ENCODE peak calls at places on chromosomes 13 and 19, in five cellular contexts. One of them, this sample, is unnamed.

GRCh38 chr13:96053003-96053703 is at the start of gene UGGT2:
- DNase-seq in K562: peak
- DNase-seq in NB4: peak
- DNase-seq in PC-3: peak
- DNase-seq in fibroblast of lung: peak
- DNase-seq in this sample: peak

GRCh38 chr13:111184685-111185401 is 69.7 kb downstream of the ARHGEF7 start:
- DNase-seq in fibroblast of lung: no peak
- DNase-seq in K562: no peak
- DNase-seq in PC-3: no peak
- DNase-seq in NB4: peak
- DNase-seq in this sample: no peak

GRCh38 chr13:97011446-97012131 is 17.3 kb upstream of the OXGR1 start:
- DNase-seq in NB4: no peak
- DNase-seq in K562: no peak
- DNase-seq in PC-3: no peak
- DNase-seq in fibroblast of lung: no peak
- DNase-seq in this sample: no peak

GRCh38 chr19:15633122-15633521 is 7.6 kb upstream of the CYP4F3 start:
- DNase-seq in fibroblast of lung: no peak
- DNase-seq in NB4: peak
- DNase-seq in PC-3: no peak
- DNase-seq in K562: no peak
- DNase-seq in this sample: no peak

GRCh38 chr19:13846533-13847032 is 30.4 kb upstream of the NANOS3 start:
- DNase-seq in fibroblast of lung: peak
- DNase-seq in K562: peak
- DNase-seq in PC-3: peak
- DNase-seq in NB4: peak
- DNase-seq in this sample: no peak

GRCh38 chr13:99589575-99589974 is 88.3 kb downstream of the TM9SF2 start:
- DNase-seq in NB4: no peak
- DNase-seq in fibroblast of lung: no peak
- DNase-seq in K562: no peak
- DNase-seq in PC-3: no peak
- DNase-seq in this sample: no peak

GRCh38 chr13:111317042-111317550 is 3.3 kb upstream of the TEX29 start:
- DNase-seq in PC-3: no peak
- DNase-seq in fibroblast of lung: no peak
- DNase-seq in K562: no peak
- DNase-seq in NB4: no peak
- DNase-seq in this sample: no peak

GRCh38 chr13:32409561-32410440 is 18.1 kb downstream of the N4BP2L1 start:
- DNase-seq in PC-3: no peak
- DNase-seq in fibroblast of lung: peak
- DNase-seq in NB4: peak
- DNase-seq in K562: no peak
- DNase-seq in this sample: no peak

GRCh38 chr19:610801-611505 is 21.3 kb downstream of the HCN2 start:
- DNase-seq in K562: peak
- DNase-seq in fibroblast of lung: peak
- DNase-seq in PC-3: no peak
- DNase-seq in NB4: peak
- DNase-seq in this sample: no peak

GRCh38 chr19:35011091-35011689 is 11.1 kb downstream of the GRAMD1A start:
- DNase-seq in fibroblast of lung: no peak
- DNase-seq in PC-3: no peak
- DNase-seq in K562: no peak
- DNase-seq in NB4: no peak
- DNase-seq in this sample: no peak

GRCh38 chr13:45799451-45799850 is 52.1 kb downstream of the SIAH3 start:
- DNase-seq in fibroblast of lung: no peak
- DNase-seq in PC-3: no peak
- DNase-seq in NB4: no peak
- DNase-seq in K562: no peak
- DNase-seq in this sample: no peak

GRCh38 chr19:58059003-58059671 is at the start of gene ZNF135:
- DNase-seq in NB4: no peak
- DNase-seq in K562: no peak
- DNase-seq in fibroblast of lung: peak
- DNase-seq in PC-3: no peak
- DNase-seq in this sample: peak

GRCh38 chr19:49538643-49539042 is 10.8 kb downstream of the RCN3 start:
- DNase-seq in PC-3: no peak
- DNase-seq in NB4: no peak
- DNase-seq in K562: no peak
- DNase-seq in fibroblast of lung: no peak
- DNase-seq in this sample: no peak

GRCh38 chr19:49542446-49542845 is 14.6 kb downstream of the RCN3 start:
- DNase-seq in PC-3: no peak
- DNase-seq in K562: no peak
- DNase-seq in NB4: no peak
- DNase-seq in fibroblast of lung: no peak
- DNase-seq in this sample: no peak

GRCh38 chr19:49541914-49542313 is 14.1 kb downstream of the RCN3 start:
- DNase-seq in fibroblast of lung: no peak
- DNase-seq in K562: no peak
- DNase-seq in NB4: no peak
- DNase-seq in PC-3: no peak
- DNase-seq in this sample: no peak

GRCh38 chr19:49536921-49537462 is 9.2 kb downstream of the RCN3 start:
- DNase-seq in K562: no peak
- DNase-seq in NB4: no peak
- DNase-seq in PC-3: no peak
- DNase-seq in fibroblast of lung: no peak
- DNase-seq in this sample: no peak

DNA sequence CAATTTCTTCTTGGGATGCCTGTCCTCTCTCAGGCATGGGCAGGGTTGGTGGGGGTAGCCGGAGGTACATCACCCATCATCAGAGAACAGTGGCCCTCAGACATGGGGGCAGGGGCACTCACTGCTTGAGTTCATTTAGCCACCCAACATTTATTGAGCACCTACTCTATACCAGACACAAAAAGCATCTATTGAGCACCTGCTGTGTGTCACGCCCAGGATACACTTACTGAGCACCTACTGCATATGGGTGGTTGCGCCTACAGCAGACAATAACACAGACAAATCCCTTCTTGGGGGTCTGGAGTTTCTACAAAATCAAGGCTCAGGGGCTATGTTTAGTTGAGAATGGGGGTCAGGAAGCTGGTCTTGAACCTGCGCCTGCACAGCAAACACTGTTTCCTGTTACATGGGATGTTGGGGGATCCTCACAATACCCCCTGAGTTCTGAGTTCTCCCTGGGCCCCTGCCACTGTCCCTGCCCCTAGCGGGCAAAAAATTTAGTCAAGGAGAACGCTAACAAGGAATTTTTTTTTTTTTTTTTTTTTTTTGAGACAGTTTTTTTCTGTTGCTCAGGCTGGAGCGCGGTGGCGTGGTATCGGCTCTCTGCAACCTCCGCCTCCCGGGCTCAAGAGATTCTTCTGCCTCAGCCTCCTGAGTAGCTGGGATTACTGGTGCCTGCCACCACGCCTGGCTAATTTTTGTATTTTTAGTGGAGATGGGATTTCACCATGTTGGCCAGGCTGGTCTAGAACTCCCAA is 11.6 kb downstream of the RCN3 start:
- DNase-seq in K562: no peak
- DNase-seq in fibroblast of lung: no peak
- DNase-seq in PC-3: no peak
- DNase-seq in NB4: no peak
- DNase-seq in this sample: no peak
- TF ChIP-seq CTCF in K562: peak
- TF ChIP-seq CTCF in fibroblast of lung: no peak
- TF ChIP-seq CTCF in PC-3: no peak
- TF ChIP-seq CTCF in NB4: no peak
- TF ChIP-seq CTCF in this sample: no peak

GRCh38 chr19:18304496-18305312 is 18.2 kb downstream of the LSM4 start:
- DNase-seq in PC-3: peak
- DNase-seq in K562: peak
- DNase-seq in fibroblast of lung: peak
- DNase-seq in NB4: peak
- DNase-seq in this sample: peak

GRCh38 chr19:18306903-18307681 is 15.8 kb downstream of the LSM4 start:
- DNase-seq in K562: no peak
- DNase-seq in PC-3: no peak
- DNase-seq in fibroblast of lung: no peak
- DNase-seq in NB4: no peak
- DNase-seq in this sample: peak

GRCh38 chr19:18306209-18306902 is 16.5 kb downstream of the LSM4 start:
- DNase-seq in fibroblast of lung: no peak
- DNase-seq in NB4: no peak
- DNase-seq in PC-3: no peak
- DNase-seq in K562: no peak
- DNase-seq in this sample: no peak

GRCh38 chr19:18301718-18302111 is 20.3 kb upstream of the JUND start:
- DNase-seq in PC-3: no peak
- DNase-seq in NB4: no peak
- DNase-seq in K562: no peak
- DNase-seq in fibroblast of lung: no peak
- DNase-seq in this sample: no peak

GRCh38 chr19:18304194-18304495 is 18.7 kb downstream of the LSM4 start:
- DNase-seq in fibroblast of lung: no peak
- DNase-seq in PC-3: no peak
- DNase-seq in NB4: no peak
- DNase-seq in K562: no peak
- DNase-seq in this sample: no peak
- H3K4me3 ChIP-seq in fibroblast of lung: peak
- H3K4me3 ChIP-seq in PC-3: no peak
- H3K4me3 ChIP-seq in NB4: peak
- H3K4me3 ChIP-seq in K562: peak
- H3K4me3 ChIP-seq in this sample: no peak

GRCh38 chr19:17303940-17304267 is 679 bp upstream of the ABHD8 start:
- DNase-seq in NB4: no peak
- DNase-seq in K562: no peak
- DNase-seq in PC-3: no peak
- DNase-seq in fibroblast of lung: no peak
- DNase-seq in this sample: no peak
- TF ChIP-seq CTCF in NB4: no peak
- TF ChIP-seq CTCF in K562: no peak
- TF ChIP-seq CTCF in PC-3: no peak
- TF ChIP-seq CTCF in fibroblast of lung: no peak
- TF ChIP-seq CTCF in this sample: no peak

DNA sequence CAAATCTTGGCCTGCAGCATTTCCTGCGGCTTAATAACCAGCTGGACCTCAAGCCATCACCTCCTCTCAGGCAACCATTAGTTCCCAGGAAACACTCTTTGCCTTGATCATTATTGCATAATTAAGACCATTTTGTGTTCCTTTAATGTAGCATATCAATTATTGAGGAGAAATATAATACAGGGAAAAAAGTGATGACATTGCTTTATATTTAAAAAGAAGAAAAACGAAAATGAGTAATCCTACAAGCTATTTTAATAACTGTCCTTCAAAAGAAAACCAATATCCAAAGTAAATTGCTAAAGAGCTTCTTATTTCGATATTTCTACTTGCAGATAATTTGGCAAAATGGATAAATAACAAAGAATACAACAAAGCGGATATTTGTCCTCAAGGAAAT is 1084.7 kb downstream of the EFNB2 start:
- DNase-seq in PC-3: no peak
- DNase-seq in NB4: no peak
- DNase-seq in K562: no peak
- DNase-seq in fibroblast of lung: no peak
- DNase-seq in this sample: no peak
- H3K4me3 ChIP-seq in PC-3: no peak
- H3K4me3 ChIP-seq in NB4: no peak
- H3K4me3 ChIP-seq in K562: no peak
- H3K4me3 ChIP-seq in fibroblast of lung: no peak
- H3K4me3 ChIP-seq in this sample: no peak